ENCODE peak calls at places on chromosomes 13 and 19, in five cellular contexts. A is stimulated activated CD8-positive, alpha-beta memory T cell treated with anti-CD3 and anti-CD28 coated beads, Interleukin-2, amount 100 ng/mL, for 48 hours; L is T47D; C is iris pigment epithelial cell; D is cardiac fibroblast. J is an unnamed sample.

GRCh38 chr13:96834626-96835025 is 159.7 kb downstream of the OXGR1 start:
- DNase-seq in L (no peak), A (no peak), D (no peak), C (no peak), J (no peak)

GRCh38 chr19:17103177-17103576 is 27.6 kb downstream of the MYO9B start:
- DNase-seq in C (peak), A (no peak), D (peak), L (peak), J (no peak)

GRCh38 chr13:99265162-99265822 is 7.1 kb upstream of the GPR18 start:
- DNase-seq in C (no peak), D (no peak), A (no peak), L (no peak), J (no peak)

GRCh38 chr13:46855664-46856063 is 41.2 kb downstream of the HTR2A start:
- DNase-seq in L (no peak), C (no peak), A (no peak), D (no peak), J (no peak)

GRCh38 chr13:114087430-114087829 is 45.0 kb downstream of the RASA3 start:
- DNase-seq in C (no peak), A (no peak), D (no peak), L (no peak), J (no peak)

GRCh38 chr19:3073159-3073563 is 10.9 kb upstream of the TLE5 start:
- DNase-seq in A (no peak), C (peak), D (peak), L (peak), J (no peak)

GRCh38 chr19:49491804-49492572 is 4.2 kb upstream of the RPS11 start:
- DNase-seq in D (no peak), C (no peak), A (no peak), L (no peak), J (no peak)

GRCh38 chr19:3071764-3072163 is 9.5 kb upstream of the TLE5 start:
- DNase-seq in C (no peak), A (no peak), L (no peak), D (no peak), J (no peak)

GRCh38 chr13:51192348-51192747 is 29.9 kb upstream of the FAM124A start:
- DNase-seq in C (peak), A (no peak), D (peak), L (no peak), J (no peak)

GRCh38 chr19:28847468-28847867 is 365.5 kb downstream of the UQCRFS1 start:
- DNase-seq in C (no peak), L (no peak), D (peak), A (no peak), J (no peak)

GRCh38 chr19:49216076-49216475 is 58.5 kb downstream of the TRPM4 start:
- DNase-seq in L (no peak), C (peak), D (peak), A (no peak), J (peak)

GRCh38 chr13:52954838-52955237 is 73.8 kb upstream of the OLFM4 start:
- DNase-seq in D (no peak), L (no peak), A (no peak), C (no peak), J (no peak)

GRCh38 chr19:19444694-19445155 is 39.2 kb downstream of the GATAD2A start:
- DNase-seq in C (no peak), L (no peak), D (peak), A (no peak), J (no peak)

GRCh38 chr13:28532226-28533048 is 37.5 kb upstream of the FLT1 start:
- DNase-seq in D (peak), A (no peak), L (no peak), C (peak), J (no peak)

GRCh38 chr19:45297674-45298073 is 25.0 kb downstream of the CKM start:
- DNase-seq in A (no peak), D (no peak), C (no peak), L (no peak), J (no peak)

GRCh38 chr13:40170982-40171381 is 495.5 kb downstream of the FOXO1 start:
- DNase-seq in A (no peak), L (no peak), D (no peak), C (no peak), J (no peak)

GRCh38 chr13:23828866-23829265 is 60.3 kb downstream of the MIPEP start:
- DNase-seq in A (no peak), L (no peak), D (peak), C (peak), J (no peak)

GRCh38 chr13:28411859-28412353 is 83.0 kb downstream of the FLT1 start:
- DNase-seq in C (peak), L (no peak), D (no peak), A (no peak), J (no peak)

GRCh38 chr19:3175761-3176714 is 2.5 kb upstream of the S1PR4 start:
- DNase-seq in A (no peak), L (peak), C (peak), D (peak), J (peak)

GRCh38 chr13:20702945-20703784 is at the start of gene IL17D:
- DNase-seq in C (no peak), A (no peak), D (peak), L (no peak), J (no peak)

GRCh38 chr19:34482380-34483250 is 1.1 kb downstream of the WTIP start:
- DNase-seq in D (peak), L (peak), C (peak), A (no peak), J (peak)

GRCh38 chr19:45919678-45920077 is 5.1 kb upstream of the NANOS2 start:
- DNase-seq in C (no peak), L (no peak), A (no peak), D (no peak), J (no peak)

GRCh38 chr13:23615677-23616076 is 45.5 kb downstream of the TNFRSF19 start:
- DNase-seq in A (no peak), L (no peak), C (peak), D (no peak), J (no peak)

GRCh38 chr13:92590503-92590908 is 636.1 kb upstream of the GPC6 start:
- DNase-seq in L (no peak), C (peak), A (no peak), D (no peak), J (no peak)

GRCh38 chr13:40402931-40403412 is 263.5 kb downstream of the FOXO1 start:
- DNase-seq in A (no peak), D (peak), C (peak), L (no peak), J (no peak)

J was measured in T1000.